ENCODE peak calls at places on chromosomes 5 and 9, in nine cellular contexts. O is CD8-positive, alpha-beta T cell; I is WERI-Rb-1; P is HCT116; M is upper lobe of right lung; W is lower lobe of right lung; U is A549; A is tibial artery; R is endothelial cell of umbilical vein. K is an unnamed sample.

GRCh38 chr9:74610523-74611061 is 113.5 kb downstream of the RORB start:
- DNase-seq in U (no peak), A (no peak), W (no peak), O (no peak), R (no peak), M (no peak), P (no peak), I (no peak), K (no peak)

GRCh38 chr9:96420468-96421219 is 2.5 kb upstream of the ZNF367 start:
- DNase-seq in W (no peak), P (peak; percentile 84), O (no peak), U (peak; percentile 92), I (no peak), M (no peak), R (peak; percentile 93), A (peak; percentile 63), K (peak; percentile 96)

GRCh38 chr5:157858527-157859226 is at the start of gene CLINT1:
- DNase-seq in U (peak; percentile 89), W (peak; percentile 96), P (peak; percentile 70), A (peak; percentile 90), I (peak; percentile 89), O (peak; percentile 93), R (peak; percentile 86), M (peak; percentile 97), K (peak; percentile 84)

GRCh38 chr9:70123695-70124094 is 80.0 kb downstream of the MAMDC2 start:
- DNase-seq in M (no peak), O (no peak), I (no peak), P (no peak), A (no peak), W (no peak), R (no peak), U (no peak), K (no peak)

GRCh38 chr5:95962785-95963184 is 1.1 kb upstream of the ELL2 start:
- DNase-seq in R (no peak), O (no peak), W (no peak), P (no peak), U (no peak), I (peak; percentile 12), M (no peak), A (no peak), K (no peak)

GRCh38 chr5:176466245-176466871 is 18.2 kb downstream of the FAF2 start:
- DNase-seq in R (peak; percentile 40), U (no peak), O (no peak), A (no peak), P (no peak), M (no peak), I (no peak), W (no peak), K (peak; percentile 65)

GRCh38 chr5:159883522-159883950 is 32.7 kb upstream of the ADRA1B start:
- DNase-seq in U (no peak), W (no peak), O (no peak), M (no peak), A (no peak), P (no peak), I (no peak), R (no peak), K (peak; percentile 66)

GRCh38 chr9:18448101-18448500 is 25.9 kb upstream of the ADAMTSL1 start:
- DNase-seq in I (no peak), M (no peak), O (no peak), U (no peak), R (no peak), P (no peak), A (no peak), W (no peak), K (no peak)

DNA sequence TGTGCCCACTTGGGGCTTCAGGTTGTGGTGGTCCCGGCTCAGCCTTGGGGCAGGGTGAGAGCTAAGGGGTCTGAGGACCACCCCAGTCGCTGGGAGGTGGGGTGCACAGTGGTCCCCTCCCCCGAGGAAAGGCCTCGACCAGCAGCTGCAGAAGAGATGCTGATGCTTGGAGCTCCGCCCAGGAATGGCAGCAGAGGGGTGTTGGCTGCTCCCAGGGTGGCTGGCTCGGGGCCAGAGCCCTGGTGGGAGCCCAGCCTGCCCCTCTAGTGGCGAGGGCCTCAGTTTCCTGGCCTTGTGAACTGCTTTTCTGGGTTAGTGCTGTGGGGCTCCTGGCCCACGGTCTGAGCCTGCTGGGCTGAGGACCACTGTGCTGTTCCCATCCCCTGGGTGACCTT is 1.2 kb downstream of the DIPK1B start:
- DNase-seq in O (no peak), R (peak; percentile 75), U (no peak), I (no peak), P (no peak), M (no peak), W (no peak), A (no peak), K (no peak)
- H3K4me3 ChIP-seq in O (no peak overlapping the region), R (peak overlapping the region; percentile 68), U (peak overlapping the region; percentile 66), I (peak overlapping the region; percentile 80), P (peak overlapping the region; percentile 64), M (peak overlapping the region; percentile 44), W (peak overlapping the region; percentile 56), A (no peak overlapping the region), K (no peak overlapping the region)

GRCh38 chr5:9316041-9316440 is 229.8 kb downstream of the SEMA5A start:
- DNase-seq in W (no peak), M (no peak), O (no peak), R (no peak), I (no peak), P (no peak), U (no peak), A (no peak), K (no peak)
- H3K27ac ChIP-seq in W (no peak overlapping the region), M (no peak overlapping the region), O (no peak overlapping the region), R (no peak overlapping the region), I (no peak overlapping the region), P (no peak overlapping the region), U (no peak overlapping the region), A (no peak overlapping the region), K (no peak overlapping the region)

GRCh38 chr5:72109051-72109411 is 1.8 kb downstream of the MAP1B start:
- DNase-seq in U (no peak), O (no peak), M (no peak), P (no peak), W (no peak), A (no peak), I (no peak), R (no peak), K (no peak)

GRCh38 chr5:72110401-72111013 is 3.2 kb downstream of the MAP1B start:
- DNase-seq in P (no peak), A (peak; percentile 49), U (no peak), I (no peak), M (no peak), W (no peak), R (no peak), O (no peak), K (no peak)

GRCh38 chr5:72107874-72108199 is 562 bp downstream of the MAP1B start:
- DNase-seq in I (peak; percentile 42), R (peak; percentile 31), M (no peak), A (no peak), W (no peak), U (peak; percentile 35), O (no peak), P (no peak), K (peak; percentile 39)

GRCh38 chr5:72108200-72109050 is 1.1 kb downstream of the MAP1B start:
- DNase-seq in O (no peak), R (peak; percentile 81), M (peak; percentile 66), U (peak; percentile 61), P (no peak), W (peak; percentile 54), I (peak; percentile 72), A (peak; percentile 86), K (peak; percentile 33)

GRCh38 chr5:72109625-72110024 is 2.4 kb downstream of the MAP1B start:
- DNase-seq in U (peak; percentile 32), M (no peak), P (no peak), W (no peak), O (no peak), A (peak; percentile 25), R (no peak), I (peak; percentile 61), K (no peak)
- TF ChIP-seq CTCF in U (peak; percentile 44), M (no peak), P (no peak), W (no peak), O (no peak), A (no peak), R (no peak), I (peak; percentile 63), K (peak; percentile 16)

GRCh38 chr9:91419222-91420191 is 4.1 kb downstream of the NFIL3 start:
- DNase-seq in U (peak; percentile 62), W (peak; percentile 72), P (peak; percentile 90), A (peak; percentile 81), I (no peak), O (no peak), R (peak; percentile 75), M (peak; percentile 68), K (peak; percentile 90)

GRCh38 chr9:91421987-91422765 is 1.5 kb downstream of the NFIL3 start:
- DNase-seq in I (no peak), M (no peak), R (peak; percentile 46), W (no peak), P (no peak), A (peak; percentile 43), O (no peak), U (peak; percentile 12), K (peak; percentile 47)

GRCh38 chr9:91420471-91421021 is 3.1 kb downstream of the NFIL3 start:
- DNase-seq in W (no peak), A (no peak), R (peak; percentile 22), O (no peak), P (no peak), U (no peak), M (no peak), I (no peak), K (no peak)

GRCh38 chr9:91422832-91423711 is 560 bp downstream of the NFIL3 start:
- DNase-seq in A (peak; percentile 85), P (no peak), R (peak; percentile 73), U (peak; percentile 61), I (peak; percentile 66), M (peak; percentile 85), O (peak; percentile 72), W (peak; percentile 74), K (peak; percentile 66)

DNA sequence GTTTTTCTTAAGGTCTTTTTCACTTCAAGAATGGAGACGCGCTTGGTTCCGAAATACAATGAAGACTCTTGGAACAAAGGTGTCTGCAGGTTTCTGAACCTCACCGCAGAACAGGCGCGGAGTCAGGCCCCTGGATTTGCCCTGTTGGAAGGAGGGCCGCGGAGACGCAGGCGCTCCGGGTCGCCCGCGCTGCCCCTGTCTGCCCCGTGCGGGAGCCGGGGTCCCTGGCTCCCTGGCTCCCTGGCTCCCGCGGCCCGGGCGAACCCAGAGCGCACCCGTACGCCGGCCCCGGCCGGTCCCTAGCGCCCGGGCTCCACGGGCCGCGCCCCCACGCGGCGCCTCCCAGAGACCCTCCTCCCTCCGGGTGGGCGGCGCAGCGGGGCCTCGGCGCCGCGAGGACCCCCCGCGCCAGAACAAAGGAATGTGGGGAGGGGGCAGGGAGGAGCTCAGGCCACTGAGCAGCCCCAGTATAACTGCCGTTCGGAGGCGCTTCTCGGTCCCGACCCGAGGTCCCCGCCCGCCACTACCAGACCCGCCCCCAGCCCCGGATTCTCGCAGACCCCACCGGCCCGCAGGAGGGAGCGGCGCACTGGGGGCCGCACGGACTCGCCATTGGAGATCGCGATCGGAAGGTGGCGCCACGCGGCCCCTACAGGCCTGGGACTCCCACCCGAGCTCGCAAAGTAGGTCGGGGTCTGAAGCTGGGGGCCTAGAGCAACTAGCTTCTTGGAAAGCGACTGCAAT is 2.4 kb downstream of the NFIL3 start:
- DNase-seq in A (no peak), R (peak; percentile 47), O (no peak), P (no peak), U (no peak), M (peak; percentile 72), I (peak; percentile 76), W (peak; percentile 52), K (no peak)
- H3K4me3 ChIP-seq in A (peak overlapping the region; percentile 73), R (peak overlapping the region; percentile 37), O (no peak overlapping the region), P (no peak overlapping the region), U (peak overlapping the region; percentile 73), M (peak overlapping the region; percentile 71), I (peak overlapping the region; percentile 86), W (peak overlapping the region; percentile 70), K (peak overlapping the region; percentile 67)